ENCODE peak calls at places on chromosomes 1 and 21, in nine cellular contexts. U is transverse colon, A is ovary, N is stomach, R is suprapubic skin, Z is K562, Y is sigmoid colon, H is upper lobe of left lung, V is HepG2. M is an unnamed sample. For H3K27me3, the result is how much of the 10 kb centered on the place peaks cover.

GRCh38 chr1:208242186-208242585 is 2.0 kb downstream of the PLXNA2 start:
- DNase-seq in U (no peak), A (no peak), N (no peak), R (peak), Z (no peak), Y (peak), H (no peak), V (no peak), M (no peak)

GRCh38 chr1:176849281-176849680 is 315.2 kb downstream of the ASTN1 start:
- DNase-seq in U (no peak), A (no peak), N (no peak), R (no peak), Z (no peak), Y (no peak), H (no peak), V (no peak), M (no peak)

GRCh38 chr1:194829492-194829891 is 1643.1 kb upstream of the B3GALT2 start:
- DNase-seq in U (no peak), A (no peak), N (no peak), R (no peak), Z (no peak), Y (no peak), H (no peak), V (no peak), M (no peak)

GRCh38 chr21:38942617-38943245 is 137.0 kb downstream of the ETS2 start:
- DNase-seq in U (no peak), A (no peak), N (no peak), R (no peak), Z (no peak), Y (no peak), H (no peak), V (no peak), M (no peak)

GRCh38 chr1:82110366-82111254 is 309.9 kb downstream of the ADGRL2 start:
- DNase-seq in U (no peak), A (no peak), N (no peak), R (no peak), Z (no peak), Y (no peak), H (no peak), V (no peak), M (no peak)

GRCh38 chr21:18950045-18950740 is 546.6 kb upstream of the TMPRSS15 start:
- DNase-seq in U (no peak), A (no peak), N (no peak), R (no peak), Z (no peak), Y (no peak), H (no peak), V (no peak), M (no peak)

GRCh38 chr1:192849442-192849841 is 40.6 kb downstream of the RGS2 start:
- DNase-seq in U (no peak), A (no peak), N (no peak), R (no peak), Z (no peak), Y (no peak), H (no peak), V (no peak), M (no peak)

GRCh38 chr1:161905269-161905884 is 118.3 kb downstream of the OLFML2B start:
- DNase-seq in U (peak), A (no peak), N (peak), R (no peak), Z (peak), Y (no peak), H (no peak), V (peak), M (no peak)

GRCh38 chr1:239736479-239736878 is 350.1 kb downstream of the CHRM3 start:
- DNase-seq in U (no peak), A (no peak), N (no peak), R (no peak), Z (no peak), Y (no peak), H (no peak), V (no peak), M (no peak)

GRCh38 chr1:86155061-86155806 is 1.3 kb downstream of the COL24A1 start:
- DNase-seq in U (no peak), A (peak), N (no peak), R (peak), Z (peak), Y (peak), H (no peak), V (no peak), M (peak)

GRCh38 chr1:184002071-184002470 is 35.5 kb downstream of the COLGALT2 start:
- DNase-seq in U (no peak), A (no peak), N (no peak), R (no peak), Z (no peak), Y (no peak), H (no peak), V (peak), M (no peak)

GRCh38 chr1:36520771-36521420 is 38.2 kb upstream of the CSF3R start:
- DNase-seq in U (no peak), A (no peak), N (peak), R (no peak), Z (no peak), Y (peak), H (no peak), V (no peak), M (no peak)

GRCh38 chr1:104921552-104921951 is 1171.9 kb downstream of the AMY1C start:
- DNase-seq in U (no peak), A (no peak), N (no peak), R (no peak), Z (no peak), Y (no peak), H (no peak), V (no peak), M (no peak)

GRCh38 chr1:174795806-174796205 is 203.9 kb upstream of the CACYBP start:
- DNase-seq in U (no peak), A (no peak), N (no peak), R (no peak), Z (no peak), Y (no peak), H (no peak), V (no peak), M (no peak)

GRCh38 chr1:34829250-34829649 is 30.3 kb downstream of the SMIM12 start:
- DNase-seq in U (no peak), A (no peak), N (peak), R (no peak), Z (no peak), Y (no peak), H (no peak), V (no peak), M (no peak)

GRCh38 chr1:145892486-145893087 is 6.9 kb upstream of the ANKRD35 start:
- DNase-seq in U (no peak), A (no peak), N (peak), R (no peak), Z (peak), Y (no peak), H (no peak), V (no peak), M (peak)

GRCh38 chr1:161068306-161069200 is 1.1 kb downstream of the ARHGAP30 start:
- DNase-seq in U (peak), A (no peak), N (peak), R (no peak), Z (peak), Y (peak), H (peak), V (no peak), M (no peak)

GRCh38 chr1:151846686-151847227 is 6.8 kb downstream of the THEM5 start:
- DNase-seq in U (no peak), A (no peak), N (no peak), R (peak), Z (no peak), Y (peak), H (no peak), V (no peak), M (no peak)

GRCh38 chr1:201666645-201667044 is 127.7 kb downstream of the NAV1 start:
- DNase-seq in U (no peak), A (no peak), N (no peak), R (no peak), Z (no peak), Y (no peak), H (no peak), V (no peak), M (no peak)

GRCh38 chr1:204447220-204447619 is 35.6 kb upstream of the PPP1R15B start:
- DNase-seq in U (no peak), A (no peak), N (no peak), R (no peak), Z (no peak), Y (no peak), H (no peak), V (no peak), M (no peak)

GRCh38 chr1:2301607-2302291 is 73.6 kb downstream of the SKI start:
- DNase-seq in U (no peak), A (no peak), N (no peak), R (no peak), Z (no peak), Y (no peak), H (no peak), V (no peak), M (no peak)

GRCh38 chr21:44929799-44930542 is 9.3 kb upstream of the ITGB2 start:
- DNase-seq in U (no peak), A (no peak), N (no peak), R (no peak), Z (no peak), Y (no peak), H (no peak), V (no peak), M (no peak)

GRCh38 chr1:60169206-60169605 is 95.6 kb upstream of the C1orf87 start:
- DNase-seq in U (no peak), A (no peak), N (no peak), R (no peak), Z (no peak), Y (no peak), H (no peak), V (no peak), M (no peak)

GRCh38 chr1:79215311-79215710 is 208.8 kb upstream of the ADGRL4 start:
- DNase-seq in U (no peak), A (no peak), N (no peak), R (no peak), Z (no peak), Y (no peak), H (no peak), V (no peak), M (no peak)

GRCh38 chr1:206768472-206769330 is 1.9 kb upstream of the IL19 start:
- DNase-seq in U (no peak), A (no peak), N (no peak), R (no peak), Z (no peak), Y (no peak), H (no peak), V (no peak), M (no peak)

GRCh38 chr1:20903452-20903851 is 116.3 kb upstream of the HP1BP3 start:
- DNase-seq in U (no peak), A (no peak), N (no peak), R (no peak), Z (no peak), Y (no peak), H (no peak), V (no peak), M (no peak)

GRCh38 chr1:119651133-119651532 is 3.1 kb upstream of the ZNF697 start:
- DNase-seq in U (no peak), A (no peak), N (no peak), R (no peak), Z (no peak), Y (no peak), H (no peak), V (no peak), M (no peak)

GRCh38 chr1:119648620-119649004 is 546 bp upstream of the ZNF697 start:
- DNase-seq in U (no peak), A (no peak), N (no peak), R (no peak), Z (no peak), Y (no peak), H (no peak), V (no peak), M (no peak)

GRCh38 chr1:119646521-119647227 is 1.4 kb downstream of the ZNF697 start:
- DNase-seq in U (no peak), A (no peak), N (no peak), R (no peak), Z (peak), Y (no peak), H (no peak), V (no peak), M (no peak)

GRCh38 chr1:119647228-119647733 is 785 bp downstream of the ZNF697 start:
- DNase-seq in U (no peak), A (peak), N (no peak), R (peak), Z (peak), Y (peak), H (peak), V (no peak), M (no peak)

DNA sequence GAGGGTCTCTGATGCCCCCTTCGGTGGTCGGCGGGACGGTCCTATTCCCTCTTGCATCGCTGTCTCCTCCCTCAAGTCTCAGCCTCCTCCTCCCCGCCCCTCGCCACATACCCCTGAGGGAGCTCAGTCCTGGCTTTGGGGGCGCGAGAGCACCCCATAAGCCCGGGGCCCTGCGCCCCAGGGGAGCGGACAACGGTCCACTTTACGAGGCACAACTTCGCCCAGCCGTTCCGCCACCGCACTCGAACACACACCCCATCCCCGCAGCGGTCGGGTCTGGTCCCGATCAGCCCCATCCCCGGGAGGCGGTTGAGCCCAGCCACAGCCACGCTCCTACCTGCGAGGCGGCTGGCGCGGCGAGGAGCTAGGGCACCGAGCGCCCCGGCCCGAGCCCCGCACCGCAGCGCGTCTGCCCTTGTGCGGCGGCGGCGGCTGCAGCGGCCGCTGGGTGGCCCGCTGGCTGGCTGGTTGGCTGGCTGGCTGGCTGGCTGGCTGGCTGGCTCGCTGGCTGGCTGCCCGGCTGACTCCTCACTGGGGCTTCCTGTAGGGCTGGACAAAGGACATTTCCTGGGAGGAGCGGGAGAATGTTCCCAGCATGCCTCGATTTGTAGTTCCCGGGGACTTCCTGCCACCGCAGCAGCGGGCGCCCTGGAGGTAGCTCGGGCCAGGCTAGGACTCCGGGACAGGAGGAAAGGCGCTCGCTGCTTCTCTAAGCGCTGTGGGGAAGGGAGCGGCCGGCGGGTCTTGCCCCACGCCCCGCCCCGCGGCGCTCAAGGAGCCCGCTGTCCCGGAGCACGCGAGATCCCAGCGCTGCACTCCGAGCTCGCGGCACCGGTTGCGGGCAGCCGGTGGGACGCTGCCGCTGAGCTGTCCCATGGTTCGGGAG is at the start of gene ZNF697:
- DNase-seq in U (peak), A (peak), N (peak), R (peak), Z (peak), Y (peak), H (peak), V (peak), M (peak)
- TF ChIP-seq CTCF in U (no peak), A (no peak), N (no peak), R (no peak), Z (peak), Y (peak), H (peak), V (peak), M (peak)

GRCh38 chr1:110619412-110620249 is 13.5 kb upstream of the KCNA2 start:
- DNase-seq in U (peak), A (peak), N (peak), R (peak), Z (peak), Y (peak), H (peak), V (peak), M (peak)
- H3K27me3 ChIP-seq in U (under half), A (under half), N (under half), R (under half), Z (under half), Y (half or more), H (under half), V (under half), M (under half)

DNA sequence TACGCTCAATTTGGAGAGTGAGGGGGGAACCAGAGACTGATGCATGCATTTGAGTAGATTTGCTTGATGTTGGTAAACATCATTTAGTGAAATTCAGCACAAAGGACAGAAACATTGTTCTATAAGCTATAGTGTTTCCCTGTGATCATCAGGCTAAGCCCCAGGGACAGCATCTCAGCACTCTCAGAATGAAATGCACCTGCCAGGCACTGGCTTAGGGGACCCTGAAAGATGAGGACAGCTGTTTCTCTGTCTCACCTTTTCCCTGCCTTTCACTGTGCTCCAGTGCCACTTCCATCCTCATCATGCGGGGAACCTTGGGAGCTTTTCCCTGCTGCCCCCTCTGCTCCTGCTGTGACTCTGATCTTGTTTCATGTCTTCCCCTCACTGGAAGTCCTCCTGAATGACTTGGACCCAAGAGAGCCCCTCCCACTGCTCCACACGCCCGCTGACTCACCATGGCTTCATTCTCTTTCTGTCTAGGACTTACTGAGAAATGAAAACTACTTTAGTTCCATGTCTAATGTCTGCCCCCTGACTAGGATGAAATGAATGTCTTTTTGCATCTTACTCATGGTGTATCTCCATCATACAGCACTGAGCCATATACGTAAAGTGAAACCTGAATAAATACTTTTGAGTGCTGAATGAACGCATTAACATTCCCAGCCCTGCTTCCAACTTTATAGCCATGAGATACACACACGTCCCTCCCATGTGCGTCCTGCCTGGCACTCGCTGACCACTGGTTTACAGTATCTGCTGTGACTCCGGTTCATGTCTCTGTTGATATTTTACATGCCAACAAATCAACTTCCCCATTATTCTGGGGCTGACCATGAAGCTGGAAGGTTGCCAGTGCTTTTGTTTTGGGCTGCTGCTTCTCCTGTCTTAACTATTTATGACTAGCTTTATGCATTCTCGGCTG is 182.1 kb downstream of the PCP4 start:
- DNase-seq in U (peak), A (no peak), N (no peak), R (no peak), Z (no peak), Y (peak), H (no peak), V (no peak), M (peak)
- TF ChIP-seq EP300 in U (no peak), A (no peak), N (no peak), R (no peak), Z (no peak), Y (no peak), H (no peak), V (no peak), M (no peak)

DNA sequence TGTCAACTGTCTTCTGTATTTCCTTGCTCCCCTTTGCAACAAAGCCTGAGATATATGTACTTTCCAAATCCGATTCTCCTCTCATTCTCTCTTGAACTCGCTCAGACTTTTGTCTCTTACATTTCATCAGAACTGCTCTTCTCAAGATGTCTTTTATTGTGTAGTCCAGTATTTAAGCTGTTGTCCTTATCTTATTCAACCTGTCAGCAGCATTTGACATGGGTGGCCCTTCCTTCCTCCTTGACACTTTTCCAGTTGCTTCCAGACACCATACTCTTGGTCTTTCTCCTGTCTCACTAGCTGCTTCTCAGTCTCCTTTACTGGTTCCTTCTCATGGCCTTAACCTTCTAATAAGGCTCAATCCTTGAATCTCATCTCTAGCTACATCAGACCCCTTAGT is 47.0 kb downstream of the TSNAX start:
- DNase-seq in U (no peak), A (no peak), N (no peak), R (no peak), Z (no peak), Y (no peak), H (no peak), V (no peak), M (no peak)
- TF ChIP-seq CTCF in U (no peak), A (no peak), N (no peak), R (no peak), Z (no peak), Y (no peak), H (no peak), V (no peak), M (no peak)

GRCh38 chr1:156881101-156881500 is 12.4 kb upstream of the PEAR1 start:
- DNase-seq in U (no peak), A (no peak), N (no peak), R (no peak), Z (no peak), Y (no peak), H (no peak), V (no peak), M (no peak)

GRCh38 chr1:156879876-156880275 is 13.6 kb upstream of the PEAR1 start:
- DNase-seq in U (no peak), A (no peak), N (no peak), R (no peak), Z (no peak), Y (no peak), H (no peak), V (no peak), M (no peak)

GRCh38 chr1:156881663-156882062 is 11.9 kb upstream of the PEAR1 start:
- DNase-seq in U (no peak), A (no peak), N (no peak), R (no peak), Z (no peak), Y (no peak), H (no peak), V (no peak), M (no peak)

GRCh38 chr1:156882543-156882942 is 11.0 kb upstream of the PEAR1 start:
- DNase-seq in U (no peak), A (no peak), N (no peak), R (no peak), Z (peak), Y (no peak), H (no peak), V (no peak), M (no peak)

DNA sequence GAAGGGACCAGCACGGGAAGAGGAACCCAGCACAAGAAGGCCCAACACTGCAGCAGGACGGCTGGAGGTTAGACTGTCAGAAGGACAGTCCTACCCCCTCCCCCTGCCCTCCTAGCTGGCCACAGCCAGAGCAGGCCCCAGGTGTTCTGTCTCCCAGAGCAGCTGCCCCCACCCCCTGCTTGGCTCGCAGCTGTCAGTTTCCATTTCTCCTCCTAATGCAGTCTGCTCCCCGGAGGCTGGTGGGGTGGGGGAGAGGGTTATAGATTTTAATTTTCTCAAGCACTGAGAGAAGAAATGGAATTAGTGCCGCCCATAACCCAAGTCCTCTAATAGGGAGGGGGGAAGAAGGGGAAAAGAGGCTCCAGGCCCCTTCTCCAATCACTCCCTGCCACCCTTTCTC is 13.0 kb upstream of the PEAR1 start:
- DNase-seq in U (no peak), A (no peak), N (no peak), R (no peak), Z (no peak), Y (no peak), H (no peak), V (no peak), M (no peak)
- H3K27me3 ChIP-seq in U (under half), A (under half), N (under half), R (half or more), Z (under half), Y (under half), H (under half), V (half or more), M (half or more)

DNA sequence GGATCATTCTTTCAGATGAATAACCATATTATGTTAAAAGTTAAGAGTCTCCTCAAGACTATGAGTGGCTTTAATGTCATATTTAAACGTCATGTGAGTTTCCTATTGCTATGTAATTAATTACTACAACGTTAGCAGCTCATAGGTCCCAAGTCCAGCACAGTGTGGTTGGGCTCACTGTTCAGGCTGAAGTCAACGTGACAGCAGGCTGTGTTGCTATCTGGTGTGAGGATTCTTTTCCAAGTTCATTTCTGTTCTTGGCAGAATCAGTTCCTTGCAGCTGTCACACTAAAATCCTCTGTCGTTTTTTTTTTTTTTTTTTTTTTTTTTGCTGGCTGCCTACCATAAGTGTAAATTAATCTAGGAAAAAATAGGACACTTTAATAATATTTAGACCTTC is 893.4 kb downstream of the LTN1 start:
- DNase-seq in U (no peak), A (peak), N (no peak), R (no peak), Z (no peak), Y (peak), H (no peak), V (no peak), M (no peak)
- TF ChIP-seq EP300 in U (no peak), A (no peak), N (no peak), R (no peak), Z (no peak), Y (no peak), H (no peak), V (no peak), M (no peak)

M was measured in tibial nerve.